ENCODE peak calls at places on chromosomes 16 and 17, in eight cellular contexts. One of them, this sample, is unnamed.

GRCh38 chr16:21666772-21667171 is 3.0 kb downstream of the OTOA start:
- DNase-seq in GM23338: peak
- DNase-seq in tibial nerve: no peak
- DNase-seq in pancreas: no peak
- DNase-seq in RWPE1: no peak
- DNase-seq in right cardiac atrium: no peak
- DNase-seq in heart left ventricle: no peak
- DNase-seq in A549: no peak
- DNase-seq in this sample: no peak

GRCh38 chr17:42405963-42406495 is 17.0 kb downstream of the CAVIN1 start:
- DNase-seq in RWPE1: peak
- DNase-seq in pancreas: peak
- DNase-seq in GM23338: peak
- DNase-seq in tibial nerve: peak
- DNase-seq in heart left ventricle: peak
- DNase-seq in A549: peak
- DNase-seq in right cardiac atrium: peak
- DNase-seq in this sample: no peak

GRCh38 chr17:68458260-68459029 is 1.1 kb upstream of the WIPI1 start:
- DNase-seq in A549: no peak
- DNase-seq in pancreas: no peak
- DNase-seq in heart left ventricle: no peak
- DNase-seq in GM23338: no peak
- DNase-seq in RWPE1: no peak
- DNase-seq in right cardiac atrium: no peak
- DNase-seq in tibial nerve: no peak
- DNase-seq in this sample: no peak

GRCh38 chr17:30188211-30188939 is 47.1 kb downstream of the SLC6A4 start:
- DNase-seq in tibial nerve: no peak
- DNase-seq in GM23338: no peak
- DNase-seq in heart left ventricle: no peak
- DNase-seq in RWPE1: no peak
- DNase-seq in A549: no peak
- DNase-seq in right cardiac atrium: no peak
- DNase-seq in pancreas: no peak
- DNase-seq in this sample: peak

GRCh38 chr16:82580293-82580900 is 46.4 kb upstream of the CDH13 start:
- DNase-seq in tibial nerve: no peak
- DNase-seq in heart left ventricle: peak
- DNase-seq in RWPE1: peak
- DNase-seq in pancreas: no peak
- DNase-seq in A549: peak
- DNase-seq in GM23338: peak
- DNase-seq in right cardiac atrium: peak
- DNase-seq in this sample: no peak

GRCh38 chr16:70152578-70153302 is 20.8 kb upstream of the CLEC18C start:
- DNase-seq in right cardiac atrium: no peak
- DNase-seq in RWPE1: no peak
- DNase-seq in GM23338: no peak
- DNase-seq in pancreas: no peak
- DNase-seq in tibial nerve: no peak
- DNase-seq in heart left ventricle: no peak
- DNase-seq in A549: no peak
- DNase-seq in this sample: no peak

GRCh38 chr17:64466019-64466735 is 17.3 kb downstream of the MILR1 start:
- DNase-seq in pancreas: no peak
- DNase-seq in RWPE1: no peak
- DNase-seq in tibial nerve: no peak
- DNase-seq in GM23338: peak
- DNase-seq in heart left ventricle: no peak
- DNase-seq in A549: no peak
- DNase-seq in right cardiac atrium: no peak
- DNase-seq in this sample: no peak

GRCh38 chr16:85905110-85906095 is 6.4 kb downstream of the IRF8 start:
- DNase-seq in right cardiac atrium: no peak
- DNase-seq in tibial nerve: no peak
- DNase-seq in GM23338: no peak
- DNase-seq in pancreas: no peak
- DNase-seq in RWPE1: no peak
- DNase-seq in A549: no peak
- DNase-seq in heart left ventricle: no peak
- DNase-seq in this sample: no peak

GRCh38 chr17:69972251-69972650 is 102.8 kb upstream of the KCNJ16 start:
- DNase-seq in A549: no peak
- DNase-seq in RWPE1: no peak
- DNase-seq in right cardiac atrium: no peak
- DNase-seq in heart left ventricle: no peak
- DNase-seq in pancreas: no peak
- DNase-seq in GM23338: no peak
- DNase-seq in tibial nerve: no peak
- DNase-seq in this sample: no peak

GRCh38 chr17:78800132-78800931 is 18.3 kb upstream of the CYTH1 start:
- DNase-seq in heart left ventricle: peak
- DNase-seq in GM23338: no peak
- DNase-seq in pancreas: no peak
- DNase-seq in A549: no peak
- DNase-seq in RWPE1: no peak
- DNase-seq in tibial nerve: no peak
- DNase-seq in right cardiac atrium: no peak
- DNase-seq in this sample: no peak

GRCh38 chr17:7235693-7236665 is 1.7 kb upstream of the DVL2 start:
- DNase-seq in RWPE1: peak
- DNase-seq in tibial nerve: no peak
- DNase-seq in GM23338: no peak
- DNase-seq in pancreas: peak
- DNase-seq in A549: no peak
- DNase-seq in right cardiac atrium: peak
- DNase-seq in heart left ventricle: no peak
- DNase-seq in this sample: no peak

GRCh38 chr16:80938035-80938927 is 68.4 kb downstream of the CMC2 start:
- DNase-seq in tibial nerve: no peak
- DNase-seq in A549: peak
- DNase-seq in heart left ventricle: peak
- DNase-seq in GM23338: peak
- DNase-seq in RWPE1: no peak
- DNase-seq in pancreas: no peak
- DNase-seq in right cardiac atrium: peak
- DNase-seq in this sample: peak

GRCh38 chr16:21684199-21684598 is 20.4 kb downstream of the OTOA start:
- DNase-seq in RWPE1: no peak
- DNase-seq in tibial nerve: no peak
- DNase-seq in GM23338: peak
- DNase-seq in heart left ventricle: no peak
- DNase-seq in pancreas: peak
- DNase-seq in A549: peak
- DNase-seq in right cardiac atrium: no peak
- DNase-seq in this sample: no peak

GRCh38 chr16:28181557-28181914 is 30.2 kb downstream of the XPO6 start:
- DNase-seq in GM23338: no peak
- DNase-seq in heart left ventricle: peak
- DNase-seq in tibial nerve: no peak
- DNase-seq in pancreas: peak
- DNase-seq in RWPE1: peak
- DNase-seq in right cardiac atrium: no peak
- DNase-seq in A549: peak
- DNase-seq in this sample: no peak

GRCh38 chr17:72193395-72194106 is 72.7 kb downstream of the SOX9 start:
- DNase-seq in RWPE1: no peak
- DNase-seq in right cardiac atrium: peak
- DNase-seq in A549: no peak
- DNase-seq in pancreas: no peak
- DNase-seq in heart left ventricle: peak
- DNase-seq in GM23338: no peak
- DNase-seq in tibial nerve: no peak
- DNase-seq in this sample: no peak

GRCh38 chr17:68324114-68324513 is 32.8 kb downstream of the ARSG start:
- DNase-seq in RWPE1: no peak
- DNase-seq in right cardiac atrium: no peak
- DNase-seq in tibial nerve: no peak
- DNase-seq in pancreas: no peak
- DNase-seq in GM23338: no peak
- DNase-seq in heart left ventricle: no peak
- DNase-seq in A549: no peak
- DNase-seq in this sample: no peak

GRCh38 chr17:57852041-57852954 is 2.5 kb upstream of the MRPS23 start:
- DNase-seq in heart left ventricle: no peak
- DNase-seq in GM23338: no peak
- DNase-seq in tibial nerve: no peak
- DNase-seq in RWPE1: no peak
- DNase-seq in pancreas: no peak
- DNase-seq in right cardiac atrium: no peak
- DNase-seq in A549: no peak
- DNase-seq in this sample: no peak
- H3K27ac ChIP-seq in heart left ventricle: peak
- H3K27ac ChIP-seq in GM23338: no peak
- H3K27ac ChIP-seq in tibial nerve: no peak
- H3K27ac ChIP-seq in RWPE1: no peak
- H3K27ac ChIP-seq in pancreas: peak
- H3K27ac ChIP-seq in right cardiac atrium: peak
- H3K27ac ChIP-seq in A549: peak
- H3K27ac ChIP-seq in this sample: no peak

DNA sequence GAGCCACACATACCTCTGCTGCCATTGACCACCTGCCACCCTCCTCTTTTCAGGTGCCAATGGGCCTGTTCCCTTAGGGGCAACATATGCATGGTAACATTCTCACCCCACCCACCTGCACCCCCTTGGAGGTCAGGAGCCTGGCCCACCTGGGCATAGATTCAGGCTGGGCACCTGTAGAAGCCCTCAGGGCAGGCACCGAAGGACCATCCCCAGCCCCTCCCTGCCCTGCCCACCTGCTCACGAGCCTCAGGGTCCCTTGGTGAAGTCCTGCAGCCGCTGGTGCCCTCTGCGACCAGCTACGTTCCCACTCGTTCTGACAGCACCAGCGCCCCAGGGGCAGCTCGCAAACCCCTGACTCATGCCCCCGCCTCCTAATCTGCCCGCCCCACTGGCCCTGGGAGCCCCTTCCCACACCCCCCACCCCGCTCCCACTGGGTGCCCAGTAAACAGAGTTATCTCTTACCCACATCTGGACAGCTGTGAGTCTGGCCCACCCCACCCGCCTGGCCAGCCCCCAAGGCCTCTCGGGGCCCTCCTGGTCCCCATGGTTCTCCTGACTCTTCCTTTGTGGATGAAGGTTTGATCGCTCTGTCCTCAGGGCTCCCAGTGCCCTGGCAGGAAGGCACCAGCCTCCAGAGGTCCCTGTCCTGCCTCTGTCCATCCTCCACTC is at the start of gene SLC4A1:
- DNase-seq in tibial nerve: no peak
- DNase-seq in heart left ventricle: no peak
- DNase-seq in pancreas: no peak
- DNase-seq in RWPE1: no peak
- DNase-seq in A549: no peak
- DNase-seq in right cardiac atrium: no peak
- DNase-seq in GM23338: no peak
- DNase-seq in this sample: no peak
- H3K27ac ChIP-seq in tibial nerve: no peak
- H3K27ac ChIP-seq in heart left ventricle: no peak
- H3K27ac ChIP-seq in pancreas: no peak
- H3K27ac ChIP-seq in RWPE1: no peak
- H3K27ac ChIP-seq in A549: no peak
- H3K27ac ChIP-seq in right cardiac atrium: no peak
- H3K27ac ChIP-seq in GM23338: no peak
- H3K27ac ChIP-seq in this sample: no peak

DNA sequence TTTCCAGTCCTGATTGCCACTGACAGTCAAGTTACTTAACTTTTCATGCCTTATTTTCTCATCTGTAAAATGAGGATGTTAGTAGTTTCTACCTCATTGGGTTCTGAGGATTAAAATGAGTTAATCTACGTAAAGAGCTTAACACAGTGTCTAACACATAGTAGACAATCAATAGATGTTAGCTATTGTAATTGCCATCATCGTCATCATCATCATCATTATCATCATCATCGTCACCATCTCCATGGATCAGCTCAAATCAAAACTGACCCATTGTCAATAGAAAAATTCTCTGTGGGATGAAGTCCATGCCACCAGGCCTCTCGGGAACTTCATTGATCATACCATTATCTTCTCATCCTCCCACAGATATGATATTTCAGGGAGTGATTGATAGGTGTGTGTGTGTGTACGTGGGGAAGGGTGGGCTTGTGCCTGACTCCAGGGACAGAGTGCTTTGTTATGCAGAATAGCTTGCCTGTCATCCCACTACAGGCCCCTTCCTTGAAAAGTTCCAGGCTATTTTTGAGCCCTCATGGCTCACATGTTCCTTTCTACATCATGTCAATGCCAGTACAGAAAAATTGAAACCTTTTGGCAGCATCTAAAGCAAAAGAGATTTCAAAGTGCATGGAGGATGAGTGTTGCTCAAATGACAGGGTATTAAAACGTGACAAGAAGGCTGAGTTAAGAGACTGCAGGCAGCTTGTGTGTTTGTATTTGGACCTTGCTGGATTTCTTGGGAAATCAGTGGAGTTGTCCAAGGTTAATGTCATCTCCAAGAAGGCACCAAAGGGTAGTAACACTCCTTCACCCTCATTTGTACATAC is 133.9 kb downstream of the PRKCB start:
- DNase-seq in A549: no peak
- DNase-seq in tibial nerve: no peak
- DNase-seq in GM23338: no peak
- DNase-seq in pancreas: no peak
- DNase-seq in right cardiac atrium: no peak
- DNase-seq in heart left ventricle: no peak
- DNase-seq in RWPE1: no peak
- DNase-seq in this sample: no peak
- H3K27ac ChIP-seq in A549: no peak
- H3K27ac ChIP-seq in tibial nerve: no peak
- H3K27ac ChIP-seq in GM23338: no peak
- H3K27ac ChIP-seq in pancreas: no peak
- H3K27ac ChIP-seq in right cardiac atrium: no peak
- H3K27ac ChIP-seq in heart left ventricle: no peak
- H3K27ac ChIP-seq in RWPE1: no peak
- H3K27ac ChIP-seq in this sample: no peak

GRCh38 chr17:56593741-56594527 is 435 bp downstream of the NOG start:
- DNase-seq in GM23338: peak
- DNase-seq in tibial nerve: no peak
- DNase-seq in pancreas: peak
- DNase-seq in RWPE1: peak
- DNase-seq in right cardiac atrium: peak
- DNase-seq in A549: no peak
- DNase-seq in heart left ventricle: peak
- DNase-seq in this sample: no peak

GRCh38 chr17:56593073-56593740 is at the start of gene NOG:
- DNase-seq in right cardiac atrium: peak
- DNase-seq in pancreas: peak
- DNase-seq in GM23338: peak
- DNase-seq in heart left ventricle: peak
- DNase-seq in RWPE1: peak
- DNase-seq in A549: peak
- DNase-seq in tibial nerve: no peak
- DNase-seq in this sample: no peak

GRCh38 chr17:56596741-56597494 is 3.4 kb downstream of the NOG start:
- DNase-seq in GM23338: peak
- DNase-seq in pancreas: no peak
- DNase-seq in A549: no peak
- DNase-seq in RWPE1: no peak
- DNase-seq in right cardiac atrium: no peak
- DNase-seq in heart left ventricle: no peak
- DNase-seq in tibial nerve: no peak
- DNase-seq in this sample: no peak

GRCh38 chr17:56595831-56596740 is 2.6 kb downstream of the NOG start:
- DNase-seq in tibial nerve: no peak
- DNase-seq in pancreas: no peak
- DNase-seq in heart left ventricle: no peak
- DNase-seq in right cardiac atrium: peak
- DNase-seq in RWPE1: no peak
- DNase-seq in A549: no peak
- DNase-seq in GM23338: peak
- DNase-seq in this sample: no peak

GRCh38 chr17:56594528-56595418 is 1.3 kb downstream of the NOG start:
- DNase-seq in GM23338: peak
- DNase-seq in tibial nerve: no peak
- DNase-seq in A549: peak
- DNase-seq in pancreas: peak
- DNase-seq in right cardiac atrium: peak
- DNase-seq in heart left ventricle: peak
- DNase-seq in RWPE1: no peak
- DNase-seq in this sample: no peak
- H3K27ac ChIP-seq in GM23338: no peak
- H3K27ac ChIP-seq in tibial nerve: no peak
- H3K27ac ChIP-seq in A549: peak
- H3K27ac ChIP-seq in pancreas: no peak
- H3K27ac ChIP-seq in right cardiac atrium: no peak
- H3K27ac ChIP-seq in heart left ventricle: no peak
- H3K27ac ChIP-seq in RWPE1: peak
- H3K27ac ChIP-seq in this sample: no peak